ENCODE peak calls at places on chromosomes 16 and 17, in six cellular contexts. J is IMR-90, M is neuronal stem cell, K is H9, N is H1, L is trophoblast cell. P is an unnamed sample.

GRCh38 chr17:79812206-79812968 is 15.5 kb upstream of the CBX8 start:
- DNase-seq in J (no peak), M (no peak), K (no peak), N (peak), L (no peak), P (no peak)

GRCh38 chr17:53353919-53354351 is 468.8 kb upstream of the KIF2B start:
- DNase-seq in J (no peak), M (no peak), K (no peak), N (no peak), L (no peak), P (no peak)

GRCh38 chr16:78503501-78504110 is 404.2 kb downstream of the WWOX start:
- DNase-seq in J (peak), M (peak), K (no peak), N (no peak), L (peak), P (peak)

GRCh38 chr16:85882181-85882810 is 16.7 kb upstream of the IRF8 start:
- DNase-seq in J (no peak), M (no peak), K (peak), N (no peak), L (no peak), P (no peak)

GRCh38 chr16:1426734-1427451 is 4.0 kb upstream of the PERCC1 start:
- DNase-seq in J (no peak), M (no peak), K (peak), N (peak), L (no peak), P (no peak)

GRCh38 chr16:26161461-26162180 is 469.9 kb downstream of the HS3ST4 start:
- DNase-seq in J (no peak), M (no peak), K (no peak), N (no peak), L (no peak), P (no peak)

GRCh38 chr16:11356573-11357331 is 11.5 kb downstream of the RMI2 start:
- DNase-seq in J (peak), M (peak), K (peak), N (peak), L (peak), P (peak)

GRCh38 chr17:38925263-38925995 is at the start of gene LASP1NB:
- DNase-seq in J (peak), M (no peak), K (peak), N (peak), L (no peak), P (no peak)

GRCh38 chr17:80260791-80261158 is at the start of gene RNF213:
- DNase-seq in J (no peak), M (peak), K (peak), N (peak), L (no peak), P (peak)

GRCh38 chr16:4271176-4272113 is 1.4 kb downstream of the TFAP4 start:
- DNase-seq in J (peak), M (peak), K (peak), N (peak), L (peak), P (peak)
- H2AK5ac ChIP-seq in J (peak), M (peak), K (peak), N (peak), L (peak), P (peak)

GRCh38 chr17:40112191-40112590 is 9.6 kb upstream of the MSL1 start:
- DNase-seq in J (no peak), M (no peak), K (no peak), N (no peak), L (no peak), P (no peak)
- H2AFZ ChIP-seq in J (no peak), M (peak), K (no peak), N (no peak), L (no peak), P (no peak)

DNA sequence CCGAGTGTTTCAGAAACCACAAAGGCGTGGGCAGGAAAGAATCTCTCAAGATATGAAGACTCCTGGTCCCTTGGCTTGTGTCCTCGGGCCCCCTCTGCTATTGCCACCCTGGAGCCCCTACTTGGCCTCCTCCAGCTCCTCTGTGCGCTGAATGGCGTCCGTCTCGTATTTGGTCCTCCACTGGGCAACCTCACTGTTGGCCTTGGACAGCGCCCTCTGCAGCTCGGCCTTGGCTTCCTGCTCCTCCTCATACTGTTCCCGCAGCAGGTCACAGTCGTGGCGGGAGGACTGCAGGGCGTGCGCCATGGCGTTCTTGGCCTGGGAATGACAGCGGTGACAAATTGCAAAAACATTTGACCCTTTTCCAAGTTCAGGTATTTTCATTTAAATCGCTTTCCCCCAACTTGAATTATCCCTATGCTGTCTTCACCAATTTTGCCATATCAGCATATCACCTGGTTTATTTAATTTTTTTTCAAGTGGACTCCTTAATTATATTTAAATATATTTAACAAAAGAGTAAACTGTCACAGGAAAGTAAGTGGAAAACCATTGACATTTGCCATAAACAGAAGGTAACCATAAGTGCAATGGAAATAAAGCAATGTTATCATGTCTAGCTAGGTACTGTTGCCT is 59.7 kb downstream of the MYH13 start:
- DNase-seq in J (no peak), M (no peak), K (peak), N (peak), L (no peak), P (no peak)
- H2AK5ac ChIP-seq in J (no peak), M (no peak), K (no peak), N (no peak), L (no peak), P (no peak)

GRCh38 chr16:74774223-74775139 is at the start of gene FA2H:
- DNase-seq in J (peak), M (peak), K (peak), N (peak), L (peak), P (peak)
- H2AFZ ChIP-seq in J (peak), M (peak), K (no peak), N (peak), L (no peak), P (no peak)

DNA sequence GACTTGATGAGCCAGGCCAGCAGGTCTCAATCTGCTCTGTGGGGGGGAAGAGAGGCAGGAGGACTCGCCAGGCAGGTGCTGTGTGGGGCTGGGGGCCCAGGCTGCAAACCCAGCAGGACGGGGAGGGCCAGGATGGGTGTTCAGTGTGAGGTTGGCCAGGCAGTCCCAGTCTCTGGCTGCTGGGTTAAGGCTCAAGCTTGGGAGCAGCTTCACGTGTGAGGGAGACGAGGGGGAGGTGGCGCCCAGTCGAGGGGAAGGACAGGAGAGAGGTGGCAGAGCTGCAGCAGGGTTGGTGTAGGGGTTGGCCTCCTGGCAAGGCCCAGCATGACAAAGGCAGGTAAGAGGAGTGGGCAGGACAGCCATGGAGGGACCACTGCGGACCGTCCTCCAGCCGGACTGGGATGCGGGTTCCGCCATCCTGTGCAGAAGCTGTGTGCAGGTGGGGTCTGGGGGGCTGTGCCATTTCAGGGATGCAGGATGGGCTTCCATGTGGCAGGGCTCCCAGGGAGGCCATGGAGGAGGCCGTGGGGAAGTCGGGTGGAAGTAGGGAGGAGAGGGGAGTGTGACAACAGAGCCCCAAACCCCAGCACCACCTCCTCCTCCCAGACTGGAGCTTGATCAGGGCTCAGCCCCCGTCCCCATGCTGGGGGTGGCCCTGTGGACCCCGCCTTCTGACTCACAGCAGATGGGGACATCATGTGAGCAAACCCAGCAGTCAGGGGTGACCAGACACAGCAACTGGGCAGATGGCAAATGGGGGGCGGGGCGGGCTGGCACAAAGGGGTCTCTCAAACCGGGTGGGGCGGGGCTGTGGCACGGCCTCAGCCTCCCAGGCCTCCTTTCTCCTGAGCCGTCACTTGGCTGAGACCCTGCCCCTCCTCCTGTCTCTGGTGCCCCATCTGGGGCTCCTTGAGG is 2.8 kb downstream of the ADGRG1 start:
- DNase-seq in J (no peak), M (no peak), K (no peak), N (no peak), L (no peak), P (no peak)
- H2AK5ac ChIP-seq in J (peak), M (peak), K (no peak), N (no peak), L (no peak), P (peak)

GRCh38 chr17:41500131-41500911 is 5.1 kb downstream of the KRT13 start:
- DNase-seq in J (peak), M (no peak), K (peak), N (no peak), L (no peak), P (peak)
- H2AFZ ChIP-seq in J (peak), M (no peak), K (no peak), N (peak), L (no peak), P (no peak)

GRCh38 chr17:43411820-43412529 is 13.2 kb downstream of the ARL4D start:
- DNase-seq in J (no peak), M (no peak), K (no peak), N (no peak), L (no peak), P (no peak)
- H2AK5ac ChIP-seq in J (peak), M (no peak), K (no peak), N (peak), L (no peak), P (no peak)

GRCh38 chr16:23304620-23305019 is 2.5 kb downstream of the SCNN1B start:
- DNase-seq in J (no peak), M (no peak), K (no peak), N (no peak), L (no peak), P (no peak)
- H2AFZ ChIP-seq in J (no peak), M (no peak), K (no peak), N (no peak), L (no peak), P (no peak)

P was measured in mesenchymal stem cell.